ENCODE peak calls at places on chromosomes 11 and 22, in five cellular contexts. C, B, H, P and Z are unnamed samples.
A peak's percentile ranks its signal among the peaks of the same experiment; 100 is the strongest.

GRCh38 chr11:10044618-10045017 is 249.4 kb downstream of the SBF2 start:
- DNase-seq in P (no peak), B (no peak), H (peak; percentile 40), C (no peak), Z (no peak)

GRCh38 chr11:8908099-8908498 is 2.9 kb upstream of the AKIP1 start:
- DNase-seq in C (no peak), B (no peak), P (no peak), H (no peak), Z (no peak)

GRCh38 chr11:85539740-85540139 is 87.4 kb downstream of the DLG2 start:
- DNase-seq in C (no peak), H (no peak), B (no peak), P (no peak), Z (no peak)

GRCh38 chr11:134244593-134244992 is 8.6 kb downstream of the THYN1 start:
- DNase-seq in C (no peak), H (peak; percentile 28), B (no peak), P (peak; percentile 28), Z (peak; percentile 29)

GRCh38 chr22:39703890-39704658 is 133.5 kb downstream of the CACNA1I start:
- DNase-seq in P (no peak), H (peak; percentile 79), C (peak; percentile 67), B (no peak), Z (no peak)

GRCh38 chr11:45238724-45239123 is 47.4 kb downstream of the SYT13 start:
- DNase-seq in C (no peak), P (no peak), B (no peak), H (no peak), Z (no peak)

GRCh38 chr11:96390403-96390830 is 604 bp downstream of the JRKL start:
- DNase-seq in H (no peak), P (no peak), B (no peak), C (no peak), Z (no peak)

GRCh38 chr11:115718945-115719344 is 214.7 kb upstream of the CADM1 start:
- DNase-seq in C (no peak), H (no peak), P (no peak), B (no peak), Z (no peak)

GRCh38 chr11:44005076-44005800 is 42.5 kb upstream of the ACCSL start:
- DNase-seq in H (peak; percentile 77), P (no peak), B (no peak), C (no peak), Z (no peak)

GRCh38 chr11:22454461-22454860 is 116.3 kb downstream of the SLC17A6 start:
- DNase-seq in C (no peak), H (no peak), P (no peak), B (no peak), Z (no peak)

GRCh38 chr11:120771551-120772060 is 252.3 kb upstream of the TBCEL start:
- DNase-seq in C (no peak), H (no peak), B (no peak), P (no peak), Z (no peak)

GRCh38 chr11:117313828-117314768 is 2.0 kb downstream of the BACE1 start:
- DNase-seq in C (peak; percentile 28), H (no peak), P (no peak), B (no peak), Z (no peak)

GRCh38 chr11:121671276-121672168 is 218.8 kb upstream of the SORL1-AS1 start:
- DNase-seq in C (no peak), P (no peak), H (no peak), B (no peak), Z (no peak)

GRCh38 chr11:103453901-103454300 is 344.7 kb downstream of the DYNC2H1 start:
- DNase-seq in P (no peak), B (no peak), C (no peak), H (no peak), Z (no peak)

GRCh38 chr11:71999813-72000590 is 1.3 kb downstream of the IL18BP start:
- DNase-seq in C (no peak), B (no peak), H (no peak), P (no peak), Z (no peak)

GRCh38 chr11:114317738-114318137 is 21.5 kb downstream of the NNMT start:
- DNase-seq in B (no peak), H (peak; percentile 82), P (no peak), C (no peak), Z (peak; percentile 56)

GRCh38 chr11:15665368-15665871 is 550.7 kb downstream of the INSC start:
- DNase-seq in H (no peak), C (no peak), B (no peak), P (no peak), Z (no peak)

GRCh38 chr11:124670732-124671131 is 2.8 kb downstream of the SIAE start:
- DNase-seq in C (no peak), H (no peak), P (no peak), B (no peak), Z (no peak)

GRCh38 chr11:3190600-3190999 is 25.5 kb upstream of the OSBPL5 start:
- DNase-seq in C (no peak), B (no peak), H (no peak), P (no peak), Z (no peak)

GRCh38 chr11:20443596-20443995 is 56.1 kb downstream of the PRMT3 start:
- DNase-seq in P (no peak), C (no peak), H (peak; percentile 25), B (no peak), Z (no peak)

GRCh38 chr11:116376054-116376453 is 396.7 kb downstream of the BUD13 start:
- DNase-seq in P (no peak), B (no peak), C (no peak), H (no peak), Z (no peak)

GRCh38 chr11:60942970-60943565 is 8.9 kb downstream of the SLC15A3 start:
- DNase-seq in P (peak; percentile 76), B (no peak), H (no peak), C (no peak), Z (no peak)

GRCh38 chr22:26983311-26983710 is 325.9 kb downstream of the MIAT start:
- DNase-seq in C (no peak), B (no peak), H (no peak), P (no peak), Z (no peak)

GRCh38 chr22:35837328-35837727 is 119.7 kb downstream of the APOL5 start:
- DNase-seq in C (no peak), B (no peak), H (no peak), P (no peak), Z (no peak)

GRCh38 chr11:82996966-82997606 is 74.6 kb downstream of the RAB30 start:
- DNase-seq in C (no peak), P (no peak), B (peak; percentile 63), H (no peak), Z (no peak)

GRCh38 chr11:33724644-33725035 is 11.6 kb downstream of the CD59 start:
- DNase-seq in B (no peak), H (no peak), P (no peak), C (no peak), Z (no peak)

GRCh38 chr22:42702675-42703074 is 18.0 kb downstream of the A4GALT start:
- DNase-seq in B (no peak), P (no peak), C (no peak), H (no peak), Z (no peak)

GRCh38 chr11:76153609-76153949 is 52.7 kb downstream of the WNT11 start:
- DNase-seq in C (no peak), B (no peak), P (no peak), H (no peak), Z (no peak)

GRCh38 chr11:73201249-73201648 is 16.8 kb upstream of the P2RY2 start:
- DNase-seq in C (no peak), H (no peak), P (no peak), B (no peak), Z (no peak)

GRCh38 chr11:100297516-100297915 is 389.6 kb upstream of the ARHGAP42 start:
- DNase-seq in P (no peak), B (no peak), H (no peak), C (no peak), Z (no peak)

GRCh38 chr22:38313384-38313955 is 3.8 kb downstream of the CSNK1E start:
- DNase-seq in B (no peak), P (no peak), H (peak; percentile 39), C (peak; percentile 87), Z (no peak)

GRCh38 chr11:63686912-63687311 is 5.6 kb downstream of the RTN3 start:
- DNase-seq in B (no peak), H (no peak), C (no peak), P (no peak), Z (no peak)

DNA sequence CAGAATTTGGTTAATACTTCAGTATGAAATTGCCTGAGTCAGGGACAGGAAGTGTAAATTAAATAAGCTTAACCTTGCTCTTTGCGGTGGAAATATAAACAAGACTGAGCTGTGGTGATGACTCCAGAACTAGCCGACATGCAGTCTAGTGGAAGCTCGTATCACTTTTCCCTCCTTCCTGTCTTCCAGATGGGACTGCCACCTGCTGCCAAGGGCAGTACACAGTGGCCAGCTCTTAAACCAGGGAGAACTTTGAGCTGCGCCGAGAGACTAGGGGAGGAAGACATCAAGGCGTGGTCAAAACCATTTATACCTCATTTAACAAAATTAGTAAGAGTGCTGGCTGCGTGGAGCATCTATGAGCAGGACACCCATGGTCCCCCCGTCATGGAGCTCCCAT is 31.3 kb upstream of the CTTN start:
- DNase-seq in C (no peak), P (no peak), B (no peak), H (no peak), Z (no peak)
- TF ChIP-seq CTCF in C (no peak), P (no peak), B (no peak), H (no peak), Z (no peak)

GRCh38 chr11:69540118-69541000 is 58.9 kb downstream of the LINC01488 start:
- DNase-seq in B (no peak), C (peak; percentile 74), H (peak; percentile 23), P (no peak), Z (no peak)
- TF ChIP-seq CTCF in B (no peak), C (no peak), H (peak; percentile 23), P (no peak), Z (no peak)

DNA sequence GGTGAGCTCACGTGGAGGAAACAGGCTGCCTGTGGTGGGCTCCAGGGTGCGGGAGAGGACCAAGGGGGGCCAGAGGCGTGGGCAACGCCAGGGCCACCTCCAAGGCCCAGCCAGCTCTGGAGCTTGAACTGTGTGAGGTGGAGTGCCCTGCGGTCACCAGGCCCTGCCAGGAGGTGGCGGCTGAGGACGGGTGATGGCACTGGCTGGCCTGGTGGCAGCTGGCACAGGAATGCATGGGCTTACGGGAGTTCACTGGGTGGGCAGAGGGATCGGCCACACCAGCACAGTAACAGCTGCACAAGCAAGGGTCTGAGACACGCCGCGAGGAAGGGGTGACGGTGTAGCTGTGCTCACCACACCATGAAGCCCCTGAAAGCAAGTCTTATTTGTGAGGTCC is 15.8 kb downstream of the TOLLIP start:
- DNase-seq in B (no peak), P (peak; percentile 63), H (no peak), C (peak; percentile 49), Z (no peak)
- TF ChIP-seq CTCF in B (peak; percentile 20), P (peak; percentile 59), H (peak; percentile 33), C (no peak), Z (no peak)

GRCh38 chr11:47551086-47551485 is 1.8 kb downstream of the CELF1 start:
- DNase-seq in P (no peak), B (no peak), C (no peak), H (peak; percentile 63), Z (no peak)
- TF ChIP-seq CTCF in P (peak; percentile 19), B (no peak), C (no peak), H (peak; percentile 55), Z (no peak)

GRCh38 chr11:106231591-106231990 is 154.1 kb downstream of the AASDHPPT start:
- DNase-seq in C (no peak), P (no peak), B (no peak), H (peak; percentile 18), Z (no peak)
- TF ChIP-seq CTCF in C (no peak), P (no peak), B (no peak), H (peak; percentile 39), Z (no peak)